ENCODE peak calls at places on chromosomes 4 and X, in seven cellular contexts. F is amniotic stem cell; K is CD8-positive, alpha-beta T cell; W is HT1080; Q is NCI-H460; N is psoas muscle; C is occipital lobe. T is an unnamed sample.
A peak's percentile ranks its signal among the peaks of the same experiment; 100 is the strongest.

GRCh38 chrX:107563851-107564250 is 64.5 kb upstream of the PRPS1 start:
- DNase-seq in N (no peak), F (no peak), Q (no peak), K (no peak), W (no peak), C (no peak), T (no peak)

GRCh38 chrX:74383611-74384010 is 37.7 kb upstream of the SLC16A2 start:
- DNase-seq in K (no peak), F (peak; percentile 4), N (no peak), W (peak; percentile 61), Q (peak; percentile 44), C (peak; percentile 0), T (no peak)

GRCh38 chr4:175435437-175435836 is 376.6 kb downstream of the GPM6A start:
- DNase-seq in C (no peak), Q (no peak), W (no peak), K (no peak), N (no peak), F (no peak), T (no peak)

GRCh38 chr4:35506161-35506560 is 738.2 kb downstream of the ARAP2 start:
- DNase-seq in Q (no peak), K (no peak), C (no peak), F (no peak), N (no peak), W (no peak), T (no peak)

GRCh38 chr4:129043523-129043922 is 49.8 kb downstream of the SCLT1 start:
- DNase-seq in W (no peak), C (no peak), N (no peak), Q (peak; percentile 8), K (no peak), F (no peak), T (no peak)

GRCh38 chrX:102516314-102516936 is at the start of gene TMSB15A:
- DNase-seq in Q (peak; percentile 26), N (peak; percentile 68), K (peak; percentile 48), C (peak; percentile 17), F (peak; percentile 3), W (peak; percentile 24), T (peak; percentile 14)

GRCh38 chr4:2290974-2291704 is 29.2 kb upstream of the MXD4 start:
- DNase-seq in Q (no peak), K (peak; percentile 95), W (no peak), C (peak; percentile 55), N (peak; percentile 9), F (no peak), T (peak; percentile 26)

GRCh38 chrX:49029876-49030275 is 13.3 kb downstream of the TFE3 start:
- DNase-seq in F (no peak), N (no peak), Q (no peak), W (no peak), K (no peak), C (no peak), T (no peak)

GRCh38 chr4:150923945-150924344 is 91.1 kb downstream of the LRBA start:
- DNase-seq in N (no peak), K (no peak), W (no peak), F (no peak), C (no peak), Q (no peak), T (no peak)

GRCh38 chr4:180909279-180909678 is 1333.9 kb upstream of the TENM3 start:
- DNase-seq in F (no peak), N (no peak), W (peak; percentile 31), Q (no peak), K (no peak), C (no peak), T (no peak)

GRCh38 chr4:6087669-6088068 is 69.4 kb upstream of the C4orf50 start:
- DNase-seq in Q (peak; percentile 40), C (peak; percentile 23), F (no peak), K (no peak), W (no peak), N (no peak), T (no peak)

GRCh38 chr4:116726523-116726922 is 358.9 kb downstream of the TRAM1L1 start:
- DNase-seq in Q (no peak), W (no peak), F (no peak), C (no peak), K (no peak), N (no peak), T (no peak)

GRCh38 chr4:107719211-107719926 is 665 bp downstream of the PAPSS1 start:
- DNase-seq in K (no peak), Q (no peak), W (peak; percentile 37), F (no peak), C (no peak), N (peak; percentile 16), T (peak; percentile 15)

GRCh38 chrX:71245159-71245558 is 8.8 kb downstream of the ZMYM3 start:
- DNase-seq in F (no peak), W (no peak), K (no peak), C (no peak), N (no peak), Q (no peak), T (no peak)

GRCh38 chr4:32624943-32625603 is 1904.9 kb downstream of the PCDH7 start:
- DNase-seq in F (no peak), K (no peak), Q (no peak), W (peak; percentile 3), N (no peak), C (no peak), T (no peak)

GRCh38 chr4:39353478-39354177 is 12.5 kb downstream of the RFC1 start:
- DNase-seq in W (peak; percentile 59), C (no peak), Q (peak; percentile 61), K (no peak), N (no peak), F (no peak), T (no peak)

GRCh38 chr4:42761804-42762203 is 104.9 kb upstream of the ATP8A1 start:
- DNase-seq in K (no peak), N (no peak), C (no peak), F (no peak), W (no peak), Q (no peak), T (no peak)

GRCh38 chrX:105821471-105822081 is 763 bp upstream of the NRK start:
- DNase-seq in W (no peak), C (no peak), F (no peak), K (no peak), Q (no peak), N (no peak), T (no peak)